ENCODE peak calls at places on chromosomes 5 and 9, in four cellular contexts. One of them, this sample, is unnamed.

GRCh38 chr5:67165524-67166459 is 30.8 kb downstream of the CD180 start:
- DNase-seq in kidney epithelial cell: peak
- DNase-seq in heart right ventricle: peak
- DNase-seq in epithelial cell of esophagus: peak
- DNase-seq in this sample: peak

GRCh38 chr9:8895498-8896224 is 1096.1 kb upstream of the DMAC1 start:
- DNase-seq in kidney epithelial cell: peak
- DNase-seq in heart right ventricle: peak
- DNase-seq in epithelial cell of esophagus: peak
- DNase-seq in this sample: peak

GRCh38 chr5:15695171-15695676 is 195.2 kb downstream of the FBXL7 start:
- DNase-seq in kidney epithelial cell: no peak
- DNase-seq in heart right ventricle: no peak
- DNase-seq in epithelial cell of esophagus: peak
- DNase-seq in this sample: no peak

GRCh38 chr9:96551403-96551802 is 68.2 kb downstream of the CDC14B start:
- DNase-seq in kidney epithelial cell: no peak
- DNase-seq in heart right ventricle: no peak
- DNase-seq in epithelial cell of esophagus: no peak
- DNase-seq in this sample: no peak

GRCh38 chr5:84450617-84451414 is 66.1 kb upstream of the EDIL3 start:
- DNase-seq in kidney epithelial cell: no peak
- DNase-seq in heart right ventricle: no peak
- DNase-seq in epithelial cell of esophagus: peak
- DNase-seq in this sample: peak

GRCh38 chr9:101778332-101778731 is 39.9 kb upstream of the GRIN3A start:
- DNase-seq in kidney epithelial cell: no peak
- DNase-seq in heart right ventricle: no peak
- DNase-seq in epithelial cell of esophagus: no peak
- DNase-seq in this sample: no peak

GRCh38 chr5:75656311-75657003 is 45.2 kb downstream of the ANKDD1B start:
- DNase-seq in kidney epithelial cell: no peak
- DNase-seq in heart right ventricle: no peak
- DNase-seq in epithelial cell of esophagus: peak
- DNase-seq in this sample: no peak

GRCh38 chr5:177303121-177303924 is at the start of the genes PRELID1 and RAB24:
- DNase-seq in kidney epithelial cell: no peak
- DNase-seq in heart right ventricle: peak
- DNase-seq in epithelial cell of esophagus: peak
- DNase-seq in this sample: peak

GRCh38 chr5:71887680-71888079 is 168.6 kb downstream of the CARTPT start:
- DNase-seq in kidney epithelial cell: peak
- DNase-seq in heart right ventricle: no peak
- DNase-seq in epithelial cell of esophagus: peak
- DNase-seq in this sample: peak

GRCh38 chr5:79109527-79110492 is 1.8 kb upstream of the BHMT start:
- DNase-seq in kidney epithelial cell: no peak
- DNase-seq in heart right ventricle: no peak
- DNase-seq in epithelial cell of esophagus: peak
- DNase-seq in this sample: peak

GRCh38 chr9:91275641-91276040 is 86.1 kb downstream of the AUH start:
- DNase-seq in kidney epithelial cell: no peak
- DNase-seq in heart right ventricle: no peak
- DNase-seq in epithelial cell of esophagus: no peak
- DNase-seq in this sample: no peak

GRCh38 chr9:107566596-107566995 is 77.0 kb upstream of the KLF4 start:
- DNase-seq in kidney epithelial cell: no peak
- DNase-seq in heart right ventricle: no peak
- DNase-seq in epithelial cell of esophagus: no peak
- DNase-seq in this sample: no peak

GRCh38 chr5:169421677-169422076 is 120.7 kb upstream of the SLIT3 start:
- DNase-seq in kidney epithelial cell: no peak
- DNase-seq in heart right ventricle: no peak
- DNase-seq in epithelial cell of esophagus: no peak
- DNase-seq in this sample: no peak

GRCh38 chr5:137616046-137616445 is 116.9 kb upstream of the SPOCK1 start:
- DNase-seq in kidney epithelial cell: no peak
- DNase-seq in heart right ventricle: no peak
- DNase-seq in epithelial cell of esophagus: no peak
- DNase-seq in this sample: no peak

DNA sequence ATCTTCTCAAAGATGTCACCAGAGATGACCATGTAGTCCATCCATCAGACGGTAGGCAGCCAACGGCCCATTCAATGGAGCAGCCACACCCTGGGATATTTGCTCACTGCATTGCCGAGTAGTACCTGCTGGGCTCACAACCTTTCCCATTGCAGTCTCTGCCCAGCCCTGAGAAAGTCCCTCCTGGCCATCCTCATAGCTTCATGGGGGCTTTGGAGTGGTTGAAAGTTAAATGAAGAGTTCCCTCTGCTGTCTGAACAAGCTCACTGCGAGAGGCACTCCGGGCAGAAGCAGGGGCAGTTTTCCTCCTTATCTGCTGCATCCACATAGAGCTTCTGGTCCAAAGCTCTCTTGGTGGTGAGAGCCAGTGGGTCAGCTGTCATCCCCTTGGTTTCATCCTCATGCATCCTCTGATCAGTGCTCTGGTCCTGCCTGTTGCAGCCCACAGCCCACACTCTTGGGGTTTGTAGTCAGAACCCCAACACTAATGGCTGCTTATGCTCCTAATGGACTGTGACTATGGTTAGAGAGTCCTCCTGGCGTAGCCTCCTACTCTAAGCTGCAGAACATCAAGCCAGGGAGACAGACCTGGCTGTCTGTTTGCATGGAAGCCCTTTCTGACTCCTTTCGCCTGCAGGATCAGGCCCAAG is 23.3 kb downstream of the TNFSF8 start:
- DNase-seq in kidney epithelial cell: no peak
- DNase-seq in heart right ventricle: no peak
- DNase-seq in epithelial cell of esophagus: peak
- DNase-seq in this sample: peak
- TF ChIP-seq CTCF in kidney epithelial cell: peak
- TF ChIP-seq CTCF in heart right ventricle: peak
- TF ChIP-seq CTCF in epithelial cell of esophagus: peak
- TF ChIP-seq CTCF in this sample: peak

GRCh38 chr5:132281856-132282614 is 12.2 kb upstream of the SLC22A4 start:
- DNase-seq in kidney epithelial cell: no peak
- DNase-seq in heart right ventricle: no peak
- DNase-seq in epithelial cell of esophagus: peak
- DNase-seq in this sample: peak
- TF ChIP-seq CTCF in kidney epithelial cell: no peak
- TF ChIP-seq CTCF in heart right ventricle: no peak
- TF ChIP-seq CTCF in epithelial cell of esophagus: peak
- TF ChIP-seq CTCF in this sample: peak

DNA sequence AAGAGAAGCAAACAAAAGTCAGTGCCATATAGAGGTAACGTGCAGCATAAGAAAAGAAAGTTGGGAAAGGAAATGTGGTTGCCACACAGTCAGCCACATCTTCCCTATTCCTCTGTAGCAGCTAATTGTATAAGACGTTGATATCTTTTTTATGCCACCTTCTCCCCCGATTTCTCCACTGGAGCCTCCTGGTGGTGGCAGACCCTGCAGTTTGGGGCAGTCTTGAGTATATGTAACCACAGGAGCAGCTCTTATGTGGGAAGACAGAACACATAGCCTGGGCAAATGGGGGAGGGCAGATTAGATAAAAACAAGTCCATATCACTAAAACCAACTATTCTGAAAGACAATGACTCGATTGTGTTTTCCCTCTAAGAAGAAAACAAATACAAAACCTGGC is 99.7 kb downstream of the PLCXD3 start:
- DNase-seq in kidney epithelial cell: no peak
- DNase-seq in heart right ventricle: no peak
- DNase-seq in epithelial cell of esophagus: no peak
- DNase-seq in this sample: no peak
- TF ChIP-seq CTCF in kidney epithelial cell: no peak
- TF ChIP-seq CTCF in heart right ventricle: no peak
- TF ChIP-seq CTCF in epithelial cell of esophagus: no peak
- TF ChIP-seq CTCF in this sample: no peak

DNA sequence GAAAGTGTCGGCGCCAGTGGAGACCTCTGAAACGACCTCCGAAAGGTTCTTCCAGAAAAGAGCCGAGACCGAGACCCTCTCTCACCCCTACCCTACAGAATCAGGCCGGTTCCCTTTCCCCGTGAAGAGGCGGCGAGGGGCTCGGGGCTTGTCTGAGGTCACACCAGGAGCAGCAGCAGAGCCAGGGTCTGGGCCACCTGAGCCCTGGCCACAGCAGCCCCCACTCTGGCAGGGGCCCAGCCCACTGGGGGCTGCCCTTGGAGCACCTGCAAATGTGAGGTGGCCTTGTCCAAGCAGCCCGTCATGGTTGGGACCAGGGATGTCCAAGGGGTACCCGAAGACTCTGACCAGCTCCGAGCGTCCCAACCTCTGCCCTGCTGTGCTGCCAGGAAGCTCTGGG is 9.2 kb downstream of the AGPAT2 start:
- DNase-seq in kidney epithelial cell: no peak
- DNase-seq in heart right ventricle: no peak
- DNase-seq in epithelial cell of esophagus: no peak
- DNase-seq in this sample: no peak
- TF ChIP-seq CTCF in kidney epithelial cell: no peak
- TF ChIP-seq CTCF in heart right ventricle: no peak
- TF ChIP-seq CTCF in epithelial cell of esophagus: no peak
- TF ChIP-seq CTCF in this sample: no peak

DNA sequence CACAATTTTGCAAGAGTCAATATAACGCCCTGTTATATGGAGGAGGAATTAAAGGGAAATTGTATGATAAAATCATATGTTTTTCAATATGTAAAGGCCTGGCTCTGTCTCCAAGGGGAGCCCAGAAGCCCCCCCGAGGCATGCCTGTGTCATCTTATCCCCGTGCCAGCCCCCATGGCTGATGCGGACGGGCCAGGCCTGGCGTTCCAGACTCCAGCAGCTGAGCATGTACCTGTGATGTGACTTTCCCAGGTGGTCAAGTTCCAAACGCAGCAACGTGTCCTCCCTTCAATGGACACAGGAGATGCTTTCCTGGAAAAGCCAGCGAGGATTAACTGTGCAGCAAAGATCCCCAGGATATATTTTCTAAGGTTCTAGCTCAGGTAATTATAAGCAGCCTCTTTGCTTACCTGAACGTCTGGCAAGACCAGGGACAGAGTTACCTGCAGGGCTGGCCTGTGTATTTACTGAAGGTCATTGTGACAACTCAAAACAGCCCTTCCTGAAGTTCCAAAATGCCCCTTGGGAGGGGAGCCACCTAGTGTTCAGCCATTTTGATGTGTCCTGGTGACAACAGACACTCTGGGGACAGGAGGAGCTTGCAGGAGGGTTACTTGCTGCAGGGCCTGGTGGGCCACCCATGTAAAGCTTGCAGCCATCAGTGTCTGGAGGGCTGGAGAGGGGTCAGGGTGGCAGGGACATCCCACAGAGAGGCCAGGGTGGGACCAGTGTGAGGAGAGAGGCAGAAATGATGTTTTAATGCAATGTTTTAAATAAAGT is 53.3 kb upstream of the RNU6ATAC start:
- DNase-seq in kidney epithelial cell: no peak
- DNase-seq in heart right ventricle: no peak
- DNase-seq in epithelial cell of esophagus: no peak
- DNase-seq in this sample: no peak
- TF ChIP-seq CTCF in kidney epithelial cell: no peak
- TF ChIP-seq CTCF in heart right ventricle: peak
- TF ChIP-seq CTCF in epithelial cell of esophagus: no peak
- TF ChIP-seq CTCF in this sample: no peak

DNA sequence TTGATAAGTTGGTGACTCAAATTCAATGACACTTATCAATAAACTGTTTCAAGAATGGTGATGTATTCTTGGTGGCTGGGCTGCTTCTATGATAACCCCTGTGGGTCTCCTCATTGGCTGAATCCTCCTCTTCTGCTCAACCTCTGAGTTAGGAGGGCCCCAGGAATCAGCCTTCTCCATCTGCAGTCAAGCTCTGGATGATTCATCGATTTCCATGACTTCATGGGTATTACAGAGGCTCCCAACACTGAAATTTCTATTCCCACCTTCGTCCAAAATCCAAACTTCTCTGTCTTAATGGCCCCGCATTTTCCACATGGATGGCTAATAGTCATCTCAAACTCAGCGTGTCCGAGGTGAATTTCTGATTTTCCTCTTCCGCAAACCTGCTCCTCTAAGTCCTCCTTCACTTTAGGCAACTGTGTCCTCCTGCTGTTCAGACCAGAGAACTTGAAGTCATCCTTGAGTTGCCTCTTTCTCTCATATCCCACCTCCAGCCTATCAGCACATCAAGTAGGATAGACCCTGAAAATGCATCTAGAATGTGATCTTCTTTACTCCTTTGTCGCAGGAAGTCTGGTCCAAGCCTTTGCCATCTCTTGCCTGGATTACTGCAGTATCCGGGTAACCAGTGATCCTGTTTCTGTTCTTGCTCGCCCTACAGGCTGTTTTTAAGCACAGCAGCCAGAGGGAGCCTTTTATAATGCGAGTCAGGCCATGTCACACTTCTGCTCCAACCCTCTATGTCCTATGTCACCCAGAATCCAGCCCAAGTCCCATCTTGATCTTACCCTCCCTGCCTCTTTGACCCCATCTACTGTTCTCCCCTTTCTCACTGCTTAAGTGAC is 41.4 kb upstream of the IL7R start:
- DNase-seq in kidney epithelial cell: no peak
- DNase-seq in heart right ventricle: no peak
- DNase-seq in epithelial cell of esophagus: peak
- DNase-seq in this sample: peak
- TF ChIP-seq CTCF in kidney epithelial cell: peak
- TF ChIP-seq CTCF in heart right ventricle: no peak
- TF ChIP-seq CTCF in epithelial cell of esophagus: peak
- TF ChIP-seq CTCF in this sample: no peak

GRCh38 chr5:69367697-69368279 is 1.5 kb downstream of the AK6 start:
- DNase-seq in kidney epithelial cell: no peak
- DNase-seq in heart right ventricle: no peak
- DNase-seq in epithelial cell of esophagus: no peak
- DNase-seq in this sample: no peak
- TF ChIP-seq CTCF in kidney epithelial cell: no peak
- TF ChIP-seq CTCF in heart right ventricle: no peak
- TF ChIP-seq CTCF in epithelial cell of esophagus: no peak
- TF ChIP-seq CTCF in this sample: peak

This sample was measured in MCF 10A.